ENCODE peak calls at places on chromosomes 16 and 17, in four cellular contexts. One of them, this sample, is unnamed.

GRCh38 chr16:85465328-85466307 is 147.5 kb upstream of the GSE1 start:
- DNase-seq in heart left ventricle: peak
- DNase-seq in neural progenitor cell: no peak
- DNase-seq in mesothelial cell of epicardium: no peak
- DNase-seq in this sample: no peak

GRCh38 chr17:75370288-75370687 is 35.2 kb downstream of the GRB2 start:
- DNase-seq in heart left ventricle: peak
- DNase-seq in neural progenitor cell: no peak
- DNase-seq in mesothelial cell of epicardium: no peak
- DNase-seq in this sample: no peak

GRCh38 chr16:47197536-47198179 is 53.9 kb upstream of the NETO2 start:
- DNase-seq in neural progenitor cell: no peak
- DNase-seq in heart left ventricle: peak
- DNase-seq in mesothelial cell of epicardium: no peak
- DNase-seq in this sample: no peak

GRCh38 chr16:2235234-2235651 is 1.0 kb upstream of the DNASE1L2 start:
- DNase-seq in heart left ventricle: no peak
- DNase-seq in mesothelial cell of epicardium: no peak
- DNase-seq in neural progenitor cell: no peak
- DNase-seq in this sample: no peak

GRCh38 chr16:86676216-86676800 is 98.0 kb downstream of the FOXL1 start:
- DNase-seq in mesothelial cell of epicardium: no peak
- DNase-seq in neural progenitor cell: no peak
- DNase-seq in heart left ventricle: no peak
- DNase-seq in this sample: no peak

GRCh38 chr17:143785-144281 is 6.5 kb downstream of the SCGB1C2 start:
- DNase-seq in mesothelial cell of epicardium: peak
- DNase-seq in heart left ventricle: peak
- DNase-seq in neural progenitor cell: peak
- DNase-seq in this sample: peak

GRCh38 chr16:76970745-76971099 is 220.3 kb upstream of the MON1B start:
- DNase-seq in heart left ventricle: no peak
- DNase-seq in mesothelial cell of epicardium: no peak
- DNase-seq in neural progenitor cell: no peak
- DNase-seq in this sample: no peak

GRCh38 chr16:49755291-49755611 is 100.7 kb downstream of the ZNF423 start:
- DNase-seq in heart left ventricle: no peak
- DNase-seq in mesothelial cell of epicardium: no peak
- DNase-seq in neural progenitor cell: peak
- DNase-seq in this sample: no peak

GRCh38 chr17:31093866-31094599 is 744 bp upstream of the NF1 start:
- DNase-seq in heart left ventricle: no peak
- DNase-seq in neural progenitor cell: no peak
- DNase-seq in mesothelial cell of epicardium: no peak
- DNase-seq in this sample: no peak

GRCh38 chr16:24409045-24409444 is 130.3 kb upstream of the RBBP6 start:
- DNase-seq in heart left ventricle: no peak
- DNase-seq in mesothelial cell of epicardium: no peak
- DNase-seq in neural progenitor cell: peak
- DNase-seq in this sample: no peak

GRCh38 chr17:8192070-8192815 is 2.3 kb upstream of the BORCS6 start:
- DNase-seq in neural progenitor cell: peak
- DNase-seq in heart left ventricle: peak
- DNase-seq in mesothelial cell of epicardium: no peak
- DNase-seq in this sample: peak

GRCh38 chr17:42679492-42680330 is 1.9 kb downstream of the CCR10 start:
- DNase-seq in mesothelial cell of epicardium: peak
- DNase-seq in neural progenitor cell: peak
- DNase-seq in heart left ventricle: peak
- DNase-seq in this sample: peak

GRCh38 chr16:79658301-79659001 is 57.9 kb upstream of the MAF start:
- DNase-seq in heart left ventricle: no peak
- DNase-seq in neural progenitor cell: peak
- DNase-seq in mesothelial cell of epicardium: no peak
- DNase-seq in this sample: no peak

GRCh38 chr17:27552467-27552779 is 78.6 kb upstream of the LGALS9 start:
- DNase-seq in heart left ventricle: no peak
- DNase-seq in neural progenitor cell: no peak
- DNase-seq in mesothelial cell of epicardium: no peak
- DNase-seq in this sample: no peak

GRCh38 chr17:63946440-63947363 is 14.6 kb upstream of the CD79B start:
- DNase-seq in neural progenitor cell: peak
- DNase-seq in heart left ventricle: peak
- DNase-seq in mesothelial cell of epicardium: no peak
- DNase-seq in this sample: peak

GRCh38 chr16:1839554-1839953 is 12.5 kb downstream of the FAHD1 start:
- DNase-seq in heart left ventricle: no peak
- DNase-seq in mesothelial cell of epicardium: no peak
- DNase-seq in neural progenitor cell: no peak
- DNase-seq in this sample: no peak

GRCh38 chr17:2416010-2416734 is 15.3 kb upstream of the MNT start:
- DNase-seq in neural progenitor cell: peak
- DNase-seq in heart left ventricle: peak
- DNase-seq in mesothelial cell of epicardium: peak
- DNase-seq in this sample: peak

GRCh38 chr17:2414665-2415064 is 13.8 kb upstream of the MNT start:
- DNase-seq in heart left ventricle: no peak
- DNase-seq in neural progenitor cell: no peak
- DNase-seq in mesothelial cell of epicardium: no peak
- DNase-seq in this sample: no peak

GRCh38 chr17:2415081-2415480 is 14.2 kb upstream of the MNT start:
- DNase-seq in mesothelial cell of epicardium: no peak
- DNase-seq in heart left ventricle: no peak
- DNase-seq in neural progenitor cell: no peak
- DNase-seq in this sample: no peak

GRCh38 chr17:2410951-2411350 is 10.1 kb upstream of the MNT start:
- DNase-seq in neural progenitor cell: no peak
- DNase-seq in heart left ventricle: no peak
- DNase-seq in mesothelial cell of epicardium: no peak
- DNase-seq in this sample: no peak

DNA sequence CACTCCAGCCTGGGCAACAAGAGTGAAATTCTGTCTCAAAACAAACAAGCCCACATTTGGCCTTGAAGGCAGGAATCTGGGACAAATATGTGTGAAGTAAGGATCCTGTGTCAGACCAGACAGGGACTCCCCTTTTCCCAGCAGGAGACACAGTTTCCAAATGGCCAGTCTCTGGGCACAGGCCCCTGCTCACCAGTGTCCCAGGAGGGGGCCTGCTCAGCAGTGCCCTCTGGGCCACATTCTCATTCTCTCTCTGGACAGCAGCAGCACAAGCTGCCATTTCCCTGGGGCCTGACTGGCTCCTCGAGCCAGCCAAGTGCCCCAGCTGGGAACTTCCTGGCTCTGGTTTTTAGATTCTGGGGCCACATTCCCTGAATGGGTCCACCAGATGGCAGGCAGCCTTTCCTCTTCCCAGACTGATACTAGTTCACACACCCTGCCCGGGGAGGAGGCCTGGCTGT is 11.7 kb upstream of the MNT start:
- DNase-seq in heart left ventricle: no peak
- DNase-seq in mesothelial cell of epicardium: no peak
- DNase-seq in neural progenitor cell: peak
- DNase-seq in this sample: no peak
- TF ChIP-seq CTCF in heart left ventricle: no peak
- TF ChIP-seq CTCF in mesothelial cell of epicardium: no peak
- TF ChIP-seq CTCF in neural progenitor cell: no peak
- TF ChIP-seq CTCF in this sample: no peak

DNA sequence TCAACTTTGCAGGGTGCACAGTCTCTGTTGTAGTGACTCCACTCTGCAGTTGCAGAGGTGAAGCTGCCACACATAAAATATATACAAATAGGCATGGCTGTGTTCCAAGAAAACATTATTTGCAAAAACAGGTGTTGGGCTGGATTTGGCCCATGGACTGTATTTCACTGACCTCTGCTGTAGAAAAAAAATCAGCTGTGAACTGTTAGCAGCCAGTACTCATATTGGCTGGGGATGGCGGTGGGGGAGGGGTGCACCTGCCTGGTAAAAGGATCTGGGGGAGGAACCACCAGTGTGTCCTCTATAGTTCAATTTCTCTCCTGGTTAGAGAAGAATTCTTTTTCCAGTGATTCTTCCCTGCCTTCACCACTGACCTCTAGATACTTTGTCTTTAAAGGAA is 50.0 kb downstream of the SHISA9 start:
- DNase-seq in heart left ventricle: no peak
- DNase-seq in mesothelial cell of epicardium: no peak
- DNase-seq in neural progenitor cell: no peak
- DNase-seq in this sample: no peak
- TF ChIP-seq CTCF in heart left ventricle: no peak
- TF ChIP-seq CTCF in mesothelial cell of epicardium: no peak
- TF ChIP-seq CTCF in neural progenitor cell: no peak
- TF ChIP-seq CTCF in this sample: no peak

DNA sequence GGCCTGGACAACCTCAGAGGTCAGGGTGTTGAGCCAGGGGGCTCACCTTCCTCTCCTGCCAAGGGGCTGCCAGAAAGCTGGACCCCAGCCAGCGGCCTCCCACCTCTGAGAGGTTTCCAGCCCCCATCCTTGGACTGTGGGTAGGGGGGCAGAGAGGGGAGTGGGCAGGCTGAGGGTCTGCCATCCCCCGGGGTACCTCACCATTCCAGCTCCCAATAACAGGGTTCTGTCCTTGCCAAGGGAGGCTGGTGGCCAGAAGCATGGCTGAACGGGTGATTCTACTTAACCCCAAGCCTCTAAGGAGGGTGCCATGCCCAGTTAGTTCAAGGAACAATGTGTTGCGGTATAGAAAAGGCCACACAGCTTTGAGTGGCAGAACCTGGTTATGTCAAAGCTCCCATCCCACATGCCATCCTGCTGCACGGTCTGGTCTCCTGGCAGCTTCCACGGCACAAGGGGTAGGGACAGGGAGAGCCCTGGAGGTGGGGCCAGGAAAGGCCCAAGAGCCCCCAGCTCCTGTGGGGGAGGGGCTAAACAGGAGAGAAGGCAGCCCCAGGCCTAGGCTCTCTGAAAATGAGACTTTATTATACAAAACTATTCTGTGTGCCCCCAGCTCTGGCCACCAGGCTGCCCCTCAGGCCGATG is 19.8 kb downstream of the B9D1 start:
- DNase-seq in mesothelial cell of epicardium: no peak
- DNase-seq in heart left ventricle: no peak
- DNase-seq in neural progenitor cell: no peak
- DNase-seq in this sample: no peak
- TF ChIP-seq CTCF in mesothelial cell of epicardium: no peak
- TF ChIP-seq CTCF in heart left ventricle: no peak
- TF ChIP-seq CTCF in neural progenitor cell: no peak
- TF ChIP-seq CTCF in this sample: no peak

DNA sequence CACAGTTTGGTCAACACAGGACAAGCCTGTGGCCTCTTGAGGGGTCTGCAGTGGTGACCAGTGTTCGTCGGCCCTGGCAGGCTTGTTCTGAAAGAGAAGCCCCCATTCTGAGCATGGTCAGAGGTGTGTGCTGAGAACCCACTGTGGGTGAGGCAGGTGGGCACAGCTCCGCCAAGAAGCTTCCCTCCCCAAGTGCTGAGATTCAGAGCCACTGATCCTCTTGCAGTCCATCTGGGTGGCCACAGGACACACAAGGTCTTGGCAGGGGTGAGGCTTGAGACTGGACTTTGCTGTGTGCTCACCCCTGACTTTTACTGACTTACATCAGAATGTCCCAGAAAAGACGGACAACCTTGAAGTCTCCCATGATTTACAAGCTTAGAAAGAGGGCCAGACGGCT is 18.7 kb downstream of the MPRIP start:
- DNase-seq in mesothelial cell of epicardium: no peak
- DNase-seq in neural progenitor cell: no peak
- DNase-seq in heart left ventricle: peak
- DNase-seq in this sample: no peak
- TF ChIP-seq CTCF in mesothelial cell of epicardium: no peak
- TF ChIP-seq CTCF in neural progenitor cell: no peak
- TF ChIP-seq CTCF in heart left ventricle: no peak
- TF ChIP-seq CTCF in this sample: no peak

DNA sequence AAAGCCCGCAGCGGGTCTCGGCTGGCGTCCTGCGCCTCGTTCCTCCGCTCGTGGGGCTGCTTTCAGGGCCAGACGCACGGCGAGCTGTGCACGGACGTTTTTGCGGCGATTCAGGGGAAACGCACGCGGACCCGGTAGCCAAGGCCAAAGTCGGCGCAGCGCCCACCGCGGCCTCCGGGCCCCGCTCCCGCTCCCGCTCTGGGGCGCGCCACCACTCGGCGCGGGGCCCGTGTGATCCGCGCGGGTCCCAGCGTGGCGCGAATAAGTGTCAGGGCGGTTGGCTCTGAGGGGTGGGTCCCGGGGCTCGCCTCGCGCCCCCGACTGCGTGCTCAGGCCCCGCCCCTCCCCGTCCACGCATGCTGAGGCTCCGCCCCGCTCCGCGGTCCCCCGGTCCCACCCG is 694 bp upstream of the TBCD start:
- DNase-seq in neural progenitor cell: no peak
- DNase-seq in mesothelial cell of epicardium: no peak
- DNase-seq in heart left ventricle: no peak
- DNase-seq in this sample: no peak
- TF ChIP-seq CTCF in neural progenitor cell: no peak
- TF ChIP-seq CTCF in mesothelial cell of epicardium: no peak
- TF ChIP-seq CTCF in heart left ventricle: no peak
- TF ChIP-seq CTCF in this sample: no peak

GRCh38 chr17:78345172-78345571 is 14.7 kb downstream of the SOCS3 start:
- DNase-seq in neural progenitor cell: no peak
- DNase-seq in mesothelial cell of epicardium: no peak
- DNase-seq in heart left ventricle: no peak
- DNase-seq in this sample: no peak
- TF ChIP-seq CTCF in neural progenitor cell: no peak
- TF ChIP-seq CTCF in mesothelial cell of epicardium: no peak
- TF ChIP-seq CTCF in heart left ventricle: no peak
- TF ChIP-seq CTCF in this sample: no peak

This sample was measured in CD4-positive, alpha-beta T cell.